ENCODE peak calls at places on chromosomes 1 and 21, in ten cellular contexts. F, H, G, T, D, I, Q, B, A and O are unnamed samples.

GRCh38 chr1:6245869-6246496 is 2.0 kb downstream of the HES3 start:
- DNase-seq in T (no peak), F (no peak), I (peak; percentile 97), B (peak; percentile 34), H (no peak), D (no peak), A (no peak), Q (no peak), G (no peak), O (no peak)

GRCh38 chr1:153617677-153618076 is 1.6 kb upstream of the S100A14 start:
- DNase-seq in T (no peak), A (no peak), F (peak; percentile 80), B (peak; percentile 68), Q (peak; percentile 81), G (no peak), I (peak; percentile 88), D (no peak), H (no peak), O (peak; percentile 95)

GRCh38 chr1:24541711-24542346 is 14.1 kb upstream of the NCMAP start:
- DNase-seq in F (no peak), I (peak; percentile 81), A (no peak), Q (no peak), D (peak; percentile 78), B (no peak), T (no peak), H (no peak), G (no peak), O (no peak)

GRCh38 chr1:12501661-12502060 is 116.3 kb downstream of the DHRS3 start:
- DNase-seq in H (peak; percentile 47), T (no peak), G (peak; percentile 80), A (no peak), F (no peak), Q (no peak), D (no peak), I (no peak), B (no peak), O (no peak)

GRCh38 chr21:38500073-38500472 is 1.8 kb upstream of the ERG start:
- DNase-seq in F (no peak), I (no peak), A (no peak), Q (no peak), T (no peak), G (no peak), H (no peak), B (no peak), D (no peak), O (no peak)

GRCh38 chr1:19393051-19393450 is 80.9 kb downstream of the SLC66A1 start:
- DNase-seq in G (no peak), A (no peak), F (no peak), Q (no peak), D (no peak), I (no peak), B (no peak), T (no peak), H (no peak), O (peak; percentile 84)

GRCh38 chr1:111592389-111593361 is 26.9 kb upstream of the RAP1A start:
- DNase-seq in F (peak; percentile 90), G (peak; percentile 95), H (peak; percentile 92), A (no peak), I (peak; percentile 88), T (peak; percentile 87), B (peak; percentile 96), D (peak; percentile 94), Q (peak; percentile 86), O (peak; percentile 93)

GRCh38 chr1:36257375-36257767 is 33.1 kb downstream of the THRAP3 start:
- DNase-seq in G (no peak), H (no peak), A (no peak), T (no peak), F (no peak), B (no peak), D (no peak), I (peak; percentile 57), Q (peak; percentile 66), O (no peak)

GRCh38 chr1:145990249-145991097 is 5.9 kb downstream of the TXNIP start:
- DNase-seq in F (no peak), D (peak; percentile 65), A (no peak), H (no peak), B (no peak), G (no peak), T (no peak), Q (peak; percentile 59), I (no peak), O (no peak)

GRCh38 chr1:72357411-72357810 is 75.1 kb upstream of the NEGR1 start:
- DNase-seq in Q (no peak), F (no peak), B (no peak), G (peak; percentile 46), I (no peak), H (no peak), T (no peak), D (no peak), A (no peak), O (no peak)

GRCh38 chr1:18160290-18160942 is 52.8 kb downstream of the IGSF21 start:
- DNase-seq in Q (peak; percentile 34), G (no peak), H (no peak), I (no peak), D (peak; percentile 76), T (peak; percentile 28), B (no peak), F (peak; percentile 35), A (no peak), O (no peak)

DNA sequence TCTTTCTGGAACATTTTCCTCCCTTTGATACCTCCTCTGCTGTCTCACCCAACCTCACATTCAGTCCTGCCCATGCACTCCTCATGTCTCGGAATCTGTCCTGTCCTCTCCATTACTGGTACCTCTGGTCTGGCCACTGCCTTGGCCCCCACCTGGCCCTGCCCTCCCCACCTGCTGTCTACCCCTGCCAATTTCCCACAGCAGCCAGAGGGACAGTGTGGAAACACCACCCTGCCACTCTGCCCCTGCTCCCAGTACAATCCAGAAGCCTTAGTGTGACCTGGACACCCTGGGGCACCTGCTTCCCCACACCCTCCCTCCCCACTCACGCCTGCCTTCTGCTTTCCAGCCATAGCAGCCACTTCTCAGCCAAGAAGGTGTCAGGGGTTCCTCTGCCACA is 534.4 kb downstream of the MATN1 start:
- DNase-seq in D (no peak), F (peak; percentile 11), B (no peak), H (no peak), Q (no peak), T (no peak), A (no peak), G (no peak), I (no peak), O (no peak)
- H3K27ac ChIP-seq in D (no peak overlapping the region), F (no peak overlapping the region), B (no peak overlapping the region), H (no peak overlapping the region), Q (no peak overlapping the region), T (no peak overlapping the region), A (no peak overlapping the region), G (no peak overlapping the region), I (no peak overlapping the region), O (no peak overlapping the region)

GRCh38 chr1:240821925-240822324 is 210.0 kb upstream of the GREM2 start:
- DNase-seq in T (no peak), B (no peak), A (no peak), F (no peak), G (no peak), I (no peak), D (no peak), H (no peak), Q (no peak), O (no peak)
- TF ChIP-seq CTCF in T (no peak), B (no peak), A (no peak), F (no peak), G (no peak), I (no peak), D (no peak), H (no peak), Q (no peak), O (no peak)

GRCh38 chr1:203176744-203177460 is 1.3 kb upstream of the MYBPH start:
- DNase-seq in A (no peak), T (no peak), I (no peak), D (no peak), H (no peak), F (no peak), B (no peak), Q (no peak), G (no peak), O (peak; percentile 22)

GRCh38 chr1:203178083-203178482 is 2.5 kb upstream of the MYBPH start:
- DNase-seq in B (no peak), F (no peak), H (no peak), A (no peak), D (no peak), I (peak; percentile 91), T (no peak), G (peak; percentile 38), Q (no peak), O (peak; percentile 9)

GRCh38 chr1:203178821-203179220 is 3.2 kb upstream of the MYBPH start:
- DNase-seq in F (no peak), A (no peak), Q (no peak), I (no peak), G (no peak), B (no peak), D (no peak), T (no peak), H (no peak), O (peak; percentile 6)

GRCh38 chr1:203176273-203176672 is 647 bp upstream of the MYBPH start:
- DNase-seq in I (no peak), H (no peak), G (no peak), B (no peak), D (no peak), Q (no peak), A (no peak), F (no peak), T (no peak), O (no peak)

GRCh38 chr1:203177471-203178039 is 1.9 kb upstream of the MYBPH start:
- DNase-seq in G (peak; percentile 47), Q (peak; percentile 69), I (peak; percentile 71), H (no peak), D (peak; percentile 48), T (no peak), A (no peak), B (no peak), F (no peak), O (peak; percentile 61)
- H3K27ac ChIP-seq in G (peak overlapping the region; percentile 33), Q (peak overlapping the region; percentile 89), I (no peak overlapping the region), H (no peak overlapping the region), D (no peak overlapping the region), T (no peak overlapping the region), A (no peak overlapping the region), B (no peak overlapping the region), F (no peak overlapping the region), O (no peak overlapping the region)

GRCh38 chr1:100567062-100567461 is 29.1 kb downstream of the GPR88 start:
- DNase-seq in G (no peak), T (no peak), B (no peak), D (no peak), H (no peak), A (no peak), I (no peak), Q (no peak), F (no peak), O (no peak)

GRCh38 chr1:100565533-100565932 is 27.6 kb downstream of the GPR88 start:
- DNase-seq in Q (no peak), B (no peak), A (no peak), G (no peak), T (no peak), D (no peak), I (no peak), F (no peak), H (no peak), O (no peak)

GRCh38 chr1:100569888-100570287 is 31.9 kb downstream of the GPR88 start:
- DNase-seq in A (no peak), T (no peak), Q (no peak), D (no peak), B (no peak), I (no peak), H (no peak), G (no peak), F (no peak), O (no peak)

DNA sequence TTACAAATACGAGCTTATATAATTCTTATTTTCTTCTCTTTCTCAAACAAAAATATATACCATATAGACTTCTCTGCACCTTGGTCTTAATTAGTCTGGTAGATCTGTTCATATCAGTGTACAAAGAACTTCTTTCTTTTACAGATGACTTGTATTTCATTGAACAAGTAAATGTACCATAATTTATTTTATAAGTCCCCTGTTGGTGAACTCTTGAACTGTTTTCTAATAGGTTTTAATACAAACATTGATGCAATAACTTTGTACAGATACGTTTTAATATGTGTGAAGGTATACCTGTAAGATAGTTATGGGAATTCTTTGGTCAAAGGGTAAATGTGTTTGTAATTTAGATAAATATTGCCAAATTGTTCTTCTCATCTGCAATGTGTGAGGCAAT is 28.4 kb downstream of the GPR88 start:
- DNase-seq in H (no peak), G (no peak), B (no peak), T (no peak), I (no peak), Q (no peak), F (no peak), D (no peak), A (no peak), O (no peak)
- TF ChIP-seq CTCF in H (no peak), G (no peak), B (no peak), T (no peak), I (peak; percentile 40), Q (no peak), F (no peak), D (no peak), A (no peak), O (no peak)